ENCODE peak calls at places on chromosome 5, in seven cellular contexts. Y is mesenteric fat pad, V is HEK293T, O is D341Med, F is amniotic stem cell, M is neural crest cell, H is AG08395. Z is an unnamed sample.

GRCh38 chr5:1564182-1564748 is 40.5 kb upstream of the LPCAT1 start:
- DNase-seq in Y (peak), V (no peak), O (no peak), F (no peak), M (no peak), H (peak), Z (no peak)

GRCh38 chr5:10653033-10653432 is 89.2 kb downstream of the ANKRD33B start:
- DNase-seq in Y (peak), V (no peak), O (no peak), F (no peak), M (no peak), H (peak), Z (no peak)

GRCh38 chr5:175892401-175892800 is 21.0 kb downstream of the CPLX2 start:
- DNase-seq in Y (no peak), V (no peak), O (peak), F (no peak), M (no peak), H (no peak), Z (no peak)

GRCh38 chr5:133328800-133329199 is 277.0 kb downstream of the HSPA4 start:
- DNase-seq in Y (peak), V (no peak), O (no peak), F (no peak), M (no peak), H (no peak), Z (no peak)

GRCh38 chr5:44546283-44546682 is 157.1 kb upstream of the FGF10 start:
- DNase-seq in Y (no peak), V (no peak), O (no peak), F (no peak), M (no peak), H (peak), Z (no peak)

GRCh38 chr5:154466671-154467070 is 11.4 kb downstream of the HAND1 start:
- DNase-seq in Y (no peak), V (no peak), O (no peak), F (no peak), M (no peak), H (no peak), Z (no peak)

GRCh38 chr5:139131062-139131856 is 66.9 kb downstream of the SIL1 start:
- DNase-seq in Y (no peak), V (no peak), O (peak), F (no peak), M (no peak), H (peak), Z (no peak)

GRCh38 chr5:58598440-58598839 is 15.6 kb downstream of the RAB3C start:
- DNase-seq in Y (no peak), V (no peak), O (no peak), F (no peak), M (no peak), H (no peak), Z (no peak)

GRCh38 chr5:176730815-176731475 is 79.4 kb upstream of the UNC5A start:
- DNase-seq in Y (no peak), V (no peak), O (no peak), F (no peak), M (no peak), H (no peak), Z (no peak)

GRCh38 chr5:175718401-175719108 is 60.7 kb downstream of the HRH2 start:
- DNase-seq in Y (peak), V (peak), O (peak), F (no peak), M (peak), H (no peak), Z (peak)

GRCh38 chr5:1227669-1228068 is 2.5 kb downstream of the SLC6A18 start:
- DNase-seq in Y (no peak), V (peak), O (no peak), F (no peak), M (no peak), H (no peak), Z (peak)

GRCh38 chr5:140718266-140718592 is 18.0 kb downstream of the ZMAT2 start:
- DNase-seq in Y (no peak), V (no peak), O (no peak), F (no peak), M (no peak), H (no peak), Z (no peak)

GRCh38 chr5:132821350-132821749 is 8.2 kb downstream of the SOWAHA start:
- DNase-seq in Y (no peak), V (no peak), O (no peak), F (no peak), M (no peak), H (no peak), Z (no peak)

GRCh38 chr5:9726931-9727330 is 96.8 kb upstream of the TAS2R1 start:
- DNase-seq in Y (no peak), V (no peak), O (no peak), F (no peak), M (no peak), H (no peak), Z (no peak)

GRCh38 chr5:157464518-157465171 is 4.6 kb downstream of the NIPAL4 start:
- DNase-seq in Y (peak), V (no peak), O (no peak), F (peak), M (no peak), H (peak), Z (no peak)

GRCh38 chr5:151520294-151520693 is 70.8 kb downstream of the FAT2 start:
- DNase-seq in Y (no peak), V (no peak), O (peak), F (no peak), M (no peak), H (no peak), Z (no peak)

GRCh38 chr5:169795311-169795710 is 158.2 kb downstream of the DOCK2 start:
- DNase-seq in Y (no peak), V (no peak), O (no peak), F (no peak), M (no peak), H (no peak), Z (no peak)

GRCh38 chr5:94993501-94993900 is 291.4 kb downstream of the MCTP1 start:
- DNase-seq in Y (no peak), V (no peak), O (no peak), F (no peak), M (no peak), H (no peak), Z (no peak)

GRCh38 chr5:140322751-140323731 is 20.1 kb upstream of the PFDN1 start:
- DNase-seq in Y (peak), V (no peak), O (no peak), F (peak), M (no peak), H (peak), Z (no peak)

GRCh38 chr5:37739817-37740261 is 100.0 kb downstream of the GDNF start:
- DNase-seq in Y (no peak), V (no peak), O (no peak), F (no peak), M (no peak), H (peak), Z (no peak)

GRCh38 chr5:175620527-175620926 is 37.3 kb upstream of the HRH2 start:
- DNase-seq in Y (no peak), V (no peak), O (no peak), F (no peak), M (no peak), H (no peak), Z (no peak)